ENCODE peak calls at places on chromosomes 12 and 14, in six cellular contexts. T is IMR-90, O is H9, M is H1, B is neuronal stem cell, I is mesenchymal stem cell. N is an unnamed sample.

GRCh38 chr12:14417717-14418116 is 52.2 kb downstream of the ATF7IP start:
- DNase-seq in T (peak), I (peak), B (peak), O (peak), M (peak), N (peak)

GRCh38 chr12:65632131-65632855 is 192.0 kb upstream of the HMGA2 start:
- DNase-seq in M (no peak), I (peak), O (no peak), B (no peak), T (peak), N (peak)

GRCh38 chr12:121009744-121010143 is 6.5 kb downstream of the C12orf43 start:
- DNase-seq in M (no peak), I (peak), B (peak), O (peak), T (peak), N (peak)

GRCh38 chr12:1836854-1837411 is 16.6 kb downstream of the LRTM2 start:
- DNase-seq in B (no peak), M (no peak), T (no peak), O (no peak), I (no peak), N (no peak)

GRCh38 chr12:122064034-122064777 is 14.3 kb upstream of the MLXIP start:
- DNase-seq in B (peak), M (peak), O (peak), I (peak), T (peak), N (peak)

GRCh38 chr12:87165733-87166375 is 863.3 kb downstream of the C12orf50 start:
- DNase-seq in O (no peak), B (no peak), M (no peak), T (no peak), I (no peak), N (no peak)

GRCh38 chr14:77593501-77593911 is 22.9 kb downstream of the SPTLC2 start:
- DNase-seq in O (no peak), M (no peak), T (peak), B (no peak), I (peak), N (no peak)

GRCh38 chr12:15005064-15005463 is 32.2 kb downstream of the PDE6H start:
- DNase-seq in B (no peak), O (no peak), T (no peak), I (no peak), M (no peak), N (no peak)

GRCh38 chr14:96739511-96739910 is 57.7 kb upstream of the VRK1 start:
- DNase-seq in B (no peak), M (no peak), O (no peak), I (no peak), T (no peak), N (peak)

GRCh38 chr14:20415723-20416622 is 2.7 kb upstream of the TEP1 start:
- DNase-seq in B (no peak), I (peak), T (peak), O (no peak), M (no peak), N (peak)

GRCh38 chr14:95183532-95184412 is 26.4 kb upstream of the DICER1 start:
- DNase-seq in M (no peak), I (peak), O (no peak), T (no peak), B (no peak), N (no peak)

DNA sequence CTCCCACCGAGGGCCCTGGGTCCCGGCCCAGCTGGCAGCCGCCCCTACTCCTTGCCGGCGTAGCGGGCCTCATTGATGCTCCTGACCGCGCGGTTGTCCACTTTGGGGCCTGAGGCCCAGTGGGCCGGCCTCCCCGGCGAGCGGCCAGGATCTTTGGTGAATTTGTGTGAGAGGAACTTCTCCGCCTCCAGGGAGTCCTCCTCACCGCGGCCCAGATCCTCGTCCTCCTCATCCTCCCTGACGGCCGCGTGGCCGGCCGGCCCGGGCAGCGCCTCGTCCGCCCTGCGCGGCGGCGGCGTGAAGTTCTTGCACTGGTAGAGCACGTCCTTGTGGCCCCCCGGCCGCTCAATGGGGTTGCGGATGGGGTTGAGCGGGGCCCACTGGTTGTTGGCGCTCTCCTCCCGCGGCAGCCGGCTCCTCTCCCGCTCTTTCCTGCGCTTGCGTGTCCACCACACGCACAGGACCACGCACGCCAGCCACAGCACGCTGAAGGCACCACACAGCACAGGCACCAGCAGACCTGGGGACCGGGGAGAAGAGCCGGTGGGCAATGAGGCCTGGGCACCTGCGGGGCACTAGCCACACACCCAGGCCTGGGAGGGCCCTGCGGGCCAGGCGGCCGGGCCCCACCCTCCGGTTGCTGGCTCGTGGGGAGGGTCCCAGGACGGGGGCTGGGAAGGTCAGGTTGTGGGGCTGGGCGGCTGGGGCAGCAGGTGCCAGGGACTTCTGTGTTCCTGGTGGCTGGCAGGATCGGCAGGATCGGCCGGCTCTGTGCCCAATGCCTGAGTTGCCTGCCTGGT is 25.7 kb downstream of the JAG2 start:
- DNase-seq in T (no peak), O (peak), M (no peak), B (no peak), I (no peak), N (no peak)
- H3K14ac ChIP-seq in T (no peak), O (no peak), M (no peak), B (peak), I (no peak), N (no peak)

GRCh38 chr14:66539034-66539433 is 31.1 kb downstream of the GPHN start:
- DNase-seq in O (no peak), M (no peak), B (no peak), I (no peak), T (no peak), N (no peak)
- H3K14ac ChIP-seq in O (no peak), M (no peak), B (no peak), I (no peak), T (no peak), N (no peak)

DNA sequence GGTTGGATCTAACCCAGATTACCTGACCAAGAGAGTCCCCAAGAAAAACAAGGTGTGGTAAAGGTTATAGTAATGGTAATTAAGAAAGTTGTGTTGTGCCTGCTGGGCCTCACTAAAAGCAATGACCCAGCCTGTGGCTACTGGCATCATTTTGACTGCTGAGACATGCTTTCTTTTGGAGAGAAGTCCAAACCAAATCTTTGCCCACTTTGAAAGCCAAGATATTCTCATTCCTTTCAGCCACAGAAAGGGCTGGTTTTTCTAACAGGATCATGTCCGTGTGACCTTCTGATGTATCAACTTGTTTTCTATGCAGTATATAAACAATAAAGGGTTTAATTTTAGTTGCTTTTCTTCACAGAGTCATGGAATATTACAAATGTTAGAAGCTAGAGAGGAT is 388.6 kb downstream of the RAD51B start:
- DNase-seq in O (no peak), T (no peak), B (no peak), I (no peak), M (no peak), N (no peak)
- H3K14ac ChIP-seq in O (no peak), T (no peak), B (no peak), I (no peak), M (no peak), N (no peak)

GRCh38 chr12:6770600-6770999 is 1.7 kb upstream of the LAG3 start:
- DNase-seq in O (no peak), T (no peak), I (no peak), M (no peak), B (no peak), N (no peak)
- H3K14ac ChIP-seq in O (no peak), T (no peak), I (no peak), M (no peak), B (no peak), N (no peak)

GRCh38 chr14:65656554-65656953 is 244.0 kb downstream of the FUT8 start:
- DNase-seq in O (no peak), I (no peak), M (no peak), B (no peak), T (no peak), N (no peak)

DNA sequence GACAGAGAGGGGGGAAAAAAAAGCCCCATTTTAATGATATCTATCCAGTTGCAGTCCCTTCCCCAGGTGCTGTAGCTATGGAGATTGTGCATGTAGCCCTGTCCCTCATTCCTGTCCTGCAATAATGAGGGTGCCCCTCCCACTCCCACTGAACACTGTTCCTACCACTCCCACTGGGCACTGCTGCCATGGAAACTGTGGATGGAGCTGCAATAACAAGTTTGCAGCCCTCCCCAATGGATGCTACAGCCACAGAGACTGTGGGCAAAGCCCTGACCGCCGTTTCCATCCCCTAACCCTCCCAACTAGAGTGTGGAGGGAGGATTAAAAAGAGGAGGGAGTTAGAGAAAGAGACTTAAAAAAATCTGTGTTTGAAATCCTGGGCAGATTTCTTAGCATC is 238.3 kb downstream of the FUT8 start:
- DNase-seq in M (no peak), O (no peak), B (no peak), T (no peak), I (no peak), N (no peak)
- H3K14ac ChIP-seq in M (no peak), O (no peak), B (no peak), T (no peak), I (no peak), N (no peak)

DNA sequence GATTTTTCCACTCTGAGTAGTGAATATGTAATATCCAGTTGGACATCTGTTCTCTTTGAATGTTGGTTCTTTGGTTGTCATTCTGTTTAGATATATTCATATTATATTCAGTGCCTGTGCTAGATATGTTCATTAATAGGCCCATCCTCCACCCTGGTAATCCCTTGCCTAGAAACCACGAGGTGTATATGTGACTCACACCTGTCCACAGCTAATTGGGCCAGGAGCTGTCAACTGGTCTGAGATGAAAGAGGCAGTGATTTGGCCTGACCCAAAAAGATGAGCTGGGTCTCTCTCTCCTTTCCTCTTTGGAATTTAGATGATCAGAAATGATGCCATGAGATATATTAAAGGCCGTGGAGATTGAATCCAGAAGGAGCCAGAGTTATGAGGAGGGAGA is 261.1 kb upstream of the LRIG3 start:
- DNase-seq in M (no peak), I (no peak), O (no peak), B (no peak), T (no peak), N (no peak)
- H3K14ac ChIP-seq in M (no peak), I (no peak), O (no peak), B (no peak), T (no peak), N (no peak)

GRCh38 chr12:53712059-53712643 is 15.1 kb downstream of the CALCOCO1 start:
- DNase-seq in B (no peak), I (no peak), O (no peak), T (no peak), M (no peak), N (no peak)

GRCh38 chr12:53709671-53710070 is 17.6 kb downstream of the CALCOCO1 start:
- DNase-seq in I (no peak), T (no peak), B (no peak), M (no peak), O (no peak), N (no peak)

GRCh38 chr12:53714004-53714403 is 13.2 kb downstream of the CALCOCO1 start:
- DNase-seq in B (no peak), M (no peak), T (no peak), I (no peak), O (no peak), N (no peak)

GRCh38 chr12:53713516-53713915 is 13.7 kb downstream of the CALCOCO1 start:
- DNase-seq in M (no peak), T (no peak), B (no peak), I (no peak), O (no peak), N (no peak)

DNA sequence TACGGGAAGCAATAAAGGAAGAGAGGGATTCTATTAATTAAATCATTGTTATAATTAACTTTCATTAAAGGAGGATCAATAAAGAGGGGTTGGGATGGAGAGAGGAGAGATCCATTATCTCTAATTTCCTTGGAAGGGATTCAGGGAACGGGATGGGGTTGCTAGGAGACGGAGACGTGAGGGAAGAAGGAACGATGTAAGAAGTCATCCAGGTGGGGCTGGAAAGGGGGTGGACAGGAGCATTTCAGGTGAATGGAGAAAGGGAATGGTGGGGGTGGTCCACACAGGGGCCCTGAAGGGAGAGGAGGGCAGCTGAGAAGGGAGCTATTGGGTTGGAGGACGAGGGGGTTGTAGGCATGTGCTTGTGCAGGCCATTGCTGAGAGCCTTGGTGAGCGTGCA is 17.2 kb downstream of the CALCOCO1 start:
- DNase-seq in M (no peak), O (no peak), I (no peak), T (no peak), B (no peak), N (no peak)
- H3K14ac ChIP-seq in M (no peak), O (no peak), I (no peak), T (no peak), B (no peak), N (no peak)

DNA sequence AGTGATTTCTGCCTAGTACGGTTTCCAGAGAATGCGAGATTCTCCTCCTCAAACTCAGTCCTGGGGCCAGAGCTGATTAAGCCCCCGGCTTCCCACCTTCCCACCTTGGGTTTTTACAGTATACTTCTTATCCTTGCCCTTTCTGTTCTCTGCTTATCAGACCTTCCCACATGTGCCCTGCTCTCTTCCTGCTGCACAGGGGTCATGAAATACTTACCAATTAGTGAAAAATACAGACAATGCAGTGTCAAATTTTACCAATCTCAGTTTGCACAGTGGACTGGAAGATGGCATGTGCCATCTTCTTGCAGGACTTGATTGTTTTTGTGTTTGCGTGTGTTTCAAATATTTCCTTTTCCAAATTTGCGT is 14.7 kb downstream of the SUSD6 start:
- DNase-seq in O (no peak), M (no peak), T (no peak), B (no peak), I (no peak), N (no peak)
- H3K14ac ChIP-seq in O (no peak), M (no peak), T (no peak), B (no peak), I (no peak), N (no peak)

N was measured in trophoblast cell.